ENCODE peak calls at places on chromosomes 3 and 15, in four cellular contexts. J, F, H and E are unnamed samples.

GRCh38 chr3:101381809-101382208 is 61.4 kb upstream of the IMPG2 start:
- DNase-seq in J (no peak), F (no peak), H (no peak), E (no peak)

GRCh38 chr15:92943581-92943980 is 43.5 kb downstream of the CHD2 start:
- DNase-seq in J (no peak), F (no peak), H (no peak), E (no peak)

GRCh38 chr3:185824051-185824466 is 783 bp downstream of the IGF2BP2 start:
- DNase-seq in J (peak), F (no peak), H (no peak), E (no peak)

GRCh38 chr3:185084883-185085282 is 68.0 kb downstream of the C3orf70 start:
- DNase-seq in J (no peak), F (no peak), H (no peak), E (no peak)

GRCh38 chr3:45462522-45463262 is 74.3 kb downstream of the LARS2 start:
- DNase-seq in J (no peak), F (no peak), H (no peak), E (no peak)

GRCh38 chr15:34318277-34319079 is 19.1 kb downstream of the SLC12A6 start:
- DNase-seq in J (peak), F (no peak), H (no peak), E (no peak)

GRCh38 chr15:64337761-64338160 is 18.2 kb downstream of the CSNK1G1 start:
- DNase-seq in J (no peak), F (no peak), H (no peak), E (no peak)

GRCh38 chr3:9396301-9396631 is 1.1 kb upstream of the SETD5 start:
- DNase-seq in J (peak), F (peak), H (peak), E (peak)

GRCh38 chr3:48187579-48188265 is 495 bp downstream of the CDC25A start:
- DNase-seq in J (no peak), F (no peak), H (peak), E (no peak)

GRCh38 chr3:88369337-88369736 is 219.6 kb downstream of the C3orf38 start:
- DNase-seq in J (no peak), F (no peak), H (no peak), E (no peak)

GRCh38 chr3:147415819-147416218 is 6.7 kb downstream of the ZIC1 start:
- DNase-seq in J (no peak), F (no peak), H (no peak), E (no peak)

GRCh38 chr3:46508850-46509591 is 11.2 kb downstream of the RTP3 start:
- DNase-seq in J (no peak), F (no peak), H (no peak), E (no peak)

GRCh38 chr3:42746455-42747450 is 26.3 kb downstream of the CCDC13 start:
- DNase-seq in J (no peak), F (no peak), H (no peak), E (no peak)

GRCh38 chr15:93646193-93646592 is 557.2 kb upstream of the RGMA start:
- DNase-seq in J (no peak), F (no peak), H (no peak), E (no peak)

GRCh38 chr3:127574880-127575878 is 15.4 kb downstream of the TPRA1 start:
- DNase-seq in J (peak), F (peak), H (peak), E (peak)

GRCh38 chr3:154182322-154182922 is 61.2 kb downstream of the ARHGEF26 start:
- DNase-seq in J (no peak), F (no peak), H (no peak), E (no peak)

GRCh38 chr3:37174532-37175126 is at the start of gene LRRFIP2:
- DNase-seq in J (no peak), F (no peak), H (no peak), E (peak)

GRCh38 chr15:77035584-77035983 is 35.3 kb downstream of the TSPAN3 start:
- DNase-seq in J (no peak), F (no peak), H (no peak), E (no peak)

GRCh38 chr3:159672728-159673471 is 315.7 kb upstream of the IL12A start:
- DNase-seq in J (no peak), F (no peak), H (no peak), E (no peak)

GRCh38 chr3:54889731-54890130 is 38.1 kb downstream of the LRTM1 start:
- DNase-seq in J (no peak), F (no peak), H (no peak), E (no peak)